ENCODE peak calls at places on chromosome 17, in five cellular contexts. I is T1000; B is psoas muscle; M is GM06990; L is activated CD8-positive, alpha-beta memory T cell treated with anti-CD3 and anti-CD28 coated beads for 1 hour. R is an unnamed sample.

GRCh38 chr17:33778505-33779398 is 476.3 kb upstream of the CCL2 start:
- DNase-seq in L (peak), I (no peak), B (no peak), M (peak), R (peak)

GRCh38 chr17:58224315-58224714 is 5.3 kb upstream of the MKS1 start:
- DNase-seq in I (no peak), L (no peak), B (no peak), M (no peak), R (no peak)

GRCh38 chr17:29649359-29649758 is 26.6 kb upstream of the CORO6 start:
- DNase-seq in B (no peak), L (no peak), M (no peak), I (no peak), R (no peak)

GRCh38 chr17:38797091-38797490 is 2.3 kb downstream of the PIP4K2B start:
- DNase-seq in L (no peak), I (no peak), B (no peak), M (no peak), R (no peak)

GRCh38 chr17:57644311-57644710 is 100.8 kb downstream of the CCDC182 start:
- DNase-seq in I (no peak), L (no peak), M (no peak), B (no peak), R (no peak)

GRCh38 chr17:50905460-50905803 is 39.3 kb upstream of the TOB1 start:
- DNase-seq in I (no peak), M (no peak), L (no peak), B (no peak), R (no peak)

GRCh38 chr17:58520843-58521430 is 6.5 kb upstream of the MTMR4 start:
- DNase-seq in B (no peak), L (no peak), I (no peak), M (no peak), R (no peak)

GRCh38 chr17:82153295-82153691 is 55.3 kb upstream of the FASN start:
- DNase-seq in I (no peak), B (no peak), M (no peak), L (no peak), R (no peak)

GRCh38 chr17:28899212-28899815 is 1.8 kb upstream of the FLOT2 start:
- DNase-seq in L (no peak), M (no peak), I (no peak), B (no peak), R (no peak)

GRCh38 chr17:69575346-69575761 is 160.9 kb downstream of the MAP2K6 start:
- DNase-seq in L (no peak), M (no peak), B (no peak), I (no peak), R (no peak)

GRCh38 chr17:330993-331701 is 21.5 kb downstream of the RPH3AL start:
- DNase-seq in B (peak), M (no peak), I (no peak), L (no peak), R (no peak)

GRCh38 chr17:76920364-76921139 is 52.3 kb downstream of the MGAT5B start:
- DNase-seq in I (no peak), M (no peak), B (no peak), L (no peak), R (no peak)

GRCh38 chr17:44919411-44919810 is 4.1 kb upstream of the GFAP start:
- DNase-seq in L (no peak), I (no peak), B (no peak), M (no peak), R (no peak)

GRCh38 chr17:4354862-4355514 is 11.5 kb downstream of the UBE2G1 start:
- DNase-seq in L (no peak), I (no peak), M (no peak), B (no peak), R (no peak)

GRCh38 chr17:67993998-67994361 is 2.3 kb downstream of the C17orf58 start:
- DNase-seq in M (no peak), L (no peak), B (no peak), I (no peak), R (no peak)

GRCh38 chr17:59803377-59803757 is 89.4 kb downstream of the TUBD1 start:
- DNase-seq in M (no peak), I (no peak), B (no peak), L (no peak), R (no peak)

GRCh38 chr17:540632-541031 is 174.0 kb downstream of the VPS53 start:
- DNase-seq in L (no peak), B (no peak), M (no peak), I (no peak), R (no peak)

GRCh38 chr17:1365445-1366039 is 34.5 kb downstream of the YWHAE start:
- DNase-seq in L (peak), I (peak), M (peak), B (no peak), R (peak)

GRCh38 chr17:68057531-68057952 is 22.0 kb downstream of the KPNA2 start:
- DNase-seq in L (peak), B (no peak), M (no peak), I (no peak), R (no peak)

GRCh38 chr17:27384261-27384701 is 72.0 kb upstream of the KSR1 start:
- DNase-seq in M (no peak), L (no peak), B (peak), I (peak), R (no peak)

GRCh38 chr17:56125830-56126819 is 27.1 kb upstream of the ANKFN1 start:
- DNase-seq in I (peak), L (no peak), M (no peak), B (no peak), R (no peak)

GRCh38 chr17:83180264-83180995 is 101.0 kb downstream of the METRNL start:
- DNase-seq in L (no peak), I (no peak), M (no peak), B (no peak), R (no peak)

GRCh38 chr17:74528491-74529199 is 2.6 kb downstream of the CD300LB start:
- DNase-seq in M (peak), I (no peak), B (peak), L (no peak), R (peak)

GRCh38 chr17:17851603-17852002 is 14.8 kb upstream of the SREBF1 start:
- DNase-seq in L (no peak), I (no peak), M (no peak), B (no peak), R (no peak)

GRCh38 chr17:2853722-2854580 is 57.7 kb downstream of the RAP1GAP2 start:
- DNase-seq in I (no peak), L (no peak), B (no peak), M (no peak), R (no peak)

R was measured in GM13977.